ENCODE peak calls at places on chromosome 1, in five cellular contexts. O, G, C, M and X are unnamed samples.

GRCh38 chr1:213749558-213749957 is 238.2 kb upstream of the PROX1 start:
- DNase-seq in C (no peak), M (no peak), G (no peak), O (no peak), X (no peak)

GRCh38 chr1:173504268-173504667 is 27.1 kb downstream of the PRDX6 start:
- DNase-seq in C (no peak), M (no peak), O (no peak), G (no peak), X (no peak)

GRCh38 chr1:24643362-24644346 is 552 bp downstream of the SRRM1 start:
- DNase-seq in M (no peak), C (peak; percentile 35), G (no peak), O (peak; percentile 88), X (no peak)

GRCh38 chr1:178023181-178023618 is 53.3 kb upstream of the SEC16B start:
- DNase-seq in C (no peak), G (no peak), O (no peak), M (no peak), X (no peak)

GRCh38 chr1:10160173-10160572 is 50.2 kb upstream of the KIF1B start:
- DNase-seq in M (no peak), G (no peak), O (no peak), C (no peak), X (no peak)

GRCh38 chr1:24558902-24559791 is 3.3 kb downstream of the NCMAP start:
- DNase-seq in O (peak; percentile 87), G (no peak), M (no peak), C (peak; percentile 89), X (no peak)

GRCh38 chr1:230124187-230125128 is 57.4 kb downstream of the GALNT2 start:
- DNase-seq in G (no peak), M (no peak), O (no peak), C (no peak), X (no peak)

GRCh38 chr1:16967095-16967567 is 13.3 kb downstream of the MFAP2 start:
- DNase-seq in C (no peak), G (no peak), O (no peak), M (peak; percentile 88), X (peak; percentile 66)

GRCh38 chr1:1116701-1117468 is 996 bp upstream of the C1orf159 start:
- DNase-seq in O (peak; percentile 85), M (no peak), C (no peak), G (peak; percentile 70), X (peak; percentile 32)

GRCh38 chr1:225329041-225329440 is 98.8 kb downstream of the LBR start:
- DNase-seq in M (no peak), G (no peak), O (no peak), C (no peak), X (no peak)

GRCh38 chr1:221886311-221887090 is 144.6 kb upstream of the DUSP10 start:
- DNase-seq in O (no peak), C (no peak), M (no peak), G (no peak), X (no peak)

GRCh38 chr1:240086726-240087125 is 5.0 kb upstream of the FMN2 start:
- DNase-seq in M (no peak), C (no peak), O (no peak), G (no peak), X (no peak)

GRCh38 chr1:36528361-36529349 is 45.9 kb upstream of the CSF3R start:
- DNase-seq in G (peak; percentile 28), C (no peak), O (no peak), M (no peak), X (no peak)

GRCh38 chr1:227927971-227928741 is 19.6 kb downstream of the WNT9A start:
- DNase-seq in G (no peak), C (no peak), M (no peak), O (peak; percentile 36), X (no peak)

GRCh38 chr1:238404921-238405320 is 514.2 kb upstream of the ZP4 start:
- DNase-seq in O (no peak), M (no peak), G (no peak), C (no peak), X (no peak)

GRCh38 chr1:221788466-221788865 is 46.6 kb upstream of the DUSP10 start:
- DNase-seq in C (no peak), G (no peak), M (no peak), O (no peak), X (no peak)

GRCh38 chr1:201014816-201015200 is 8.7 kb downstream of the KIF21B start:
- DNase-seq in G (no peak), M (no peak), C (no peak), O (no peak), X (no peak)

GRCh38 chr1:231929311-231929710 is 302.7 kb downstream of the DISC1 start:
- DNase-seq in O (no peak), C (no peak), M (no peak), G (no peak), X (no peak)

GRCh38 chr1:119818181-119818580 is 6.9 kb upstream of the REG4 start:
- DNase-seq in C (no peak), M (no peak), G (no peak), O (no peak), X (no peak)

GRCh38 chr1:183515002-183515689 is 42.8 kb downstream of the SMG7 start:
- DNase-seq in M (no peak), O (no peak), G (no peak), C (no peak), X (no peak)

GRCh38 chr1:203584040-203584439 is 42.6 kb upstream of the ATP2B4 start:
- DNase-seq in O (no peak), M (no peak), G (no peak), C (no peak), X (peak; percentile 49)

GRCh38 chr1:48061162-48062136 is 64.3 kb upstream of the TRABD2B start:
- DNase-seq in C (no peak), G (no peak), M (peak; percentile 25), O (no peak), X (peak; percentile 26)

GRCh38 chr1:6033986-6034749 is 11.5 kb upstream of the KCNAB2 start:
- DNase-seq in C (peak; percentile 51), G (no peak), O (no peak), M (no peak), X (no peak)

GRCh38 chr1:168932539-168932938 is 174.0 kb upstream of the ATP1B1 start:
- DNase-seq in M (no peak), C (no peak), G (no peak), O (no peak), X (no peak)

GRCh38 chr1:224644553-224645154 is 28.5 kb downstream of the CNIH3 start:
- DNase-seq in M (peak; percentile 35), C (no peak), O (no peak), G (no peak), X (no peak)

GRCh38 chr1:6157528-6158174 is 22.5 kb downstream of the CHD5 start:
- DNase-seq in C (no peak), M (no peak), G (no peak), O (no peak), X (no peak)

GRCh38 chr1:16298653-16299052 is 53.6 kb downstream of the FBXO42 start:
- DNase-seq in G (no peak), O (no peak), M (peak; percentile 42), C (peak; percentile 24), X (no peak)

GRCh38 chr1:26696191-26696644 is 403 bp downstream of the ARID1A start:
- DNase-seq in G (peak; percentile 74), M (no peak), C (no peak), O (peak; percentile 84), X (peak; percentile 31)

GRCh38 chr1:219322766-219323165 is 149.1 kb downstream of the LYPLAL1 start:
- DNase-seq in G (no peak), C (no peak), O (no peak), M (no peak), X (no peak)

DNA sequence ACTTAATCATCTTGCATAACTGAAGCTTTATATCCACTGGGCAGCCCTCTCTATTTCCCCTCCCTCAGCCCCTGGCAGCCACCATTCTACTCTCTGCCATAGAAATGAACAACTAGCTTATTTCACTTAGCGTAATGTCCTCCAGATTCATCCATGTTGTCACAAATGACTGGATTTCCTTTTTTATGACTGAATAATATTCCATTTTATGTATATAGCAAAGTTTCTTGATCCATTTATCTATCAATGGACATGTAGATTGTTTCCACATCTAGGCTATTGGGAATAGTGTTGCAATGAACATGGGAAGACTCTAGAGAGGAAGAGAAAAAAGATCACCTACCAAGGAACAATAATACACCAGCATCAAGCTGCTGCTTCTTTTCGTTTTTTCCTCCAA is 32.1 kb upstream of the EEIG2 start:
- DNase-seq in G (no peak), M (no peak), C (no peak), O (no peak), X (no peak)
- TF ChIP-seq CTCF in G (no peak), M (no peak), C (no peak), O (no peak), X (no peak)

DNA sequence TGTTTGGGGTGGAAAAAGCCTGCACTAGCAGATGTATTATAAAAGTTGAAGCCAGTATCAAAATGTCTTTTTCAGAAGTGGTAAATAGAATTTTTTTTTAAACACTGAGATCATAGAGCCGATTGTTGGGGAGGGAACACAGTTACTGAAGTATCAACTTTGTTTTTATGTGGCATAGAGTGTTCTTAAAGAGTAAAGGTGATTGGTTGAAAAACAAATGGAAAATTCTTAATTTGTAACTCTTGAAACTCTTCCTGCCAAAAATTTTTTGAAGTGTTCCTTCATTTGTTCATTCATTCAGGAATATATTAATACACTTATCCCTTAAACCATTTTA is 83.3 kb downstream of the DISP1 start:
- DNase-seq in M (no peak), G (no peak), C (no peak), O (no peak), X (no peak)
- H3K4me3 ChIP-seq in M (no peak overlapping the region), G (no peak overlapping the region), C (no peak overlapping the region), O (no peak overlapping the region), X (no peak overlapping the region)

DNA sequence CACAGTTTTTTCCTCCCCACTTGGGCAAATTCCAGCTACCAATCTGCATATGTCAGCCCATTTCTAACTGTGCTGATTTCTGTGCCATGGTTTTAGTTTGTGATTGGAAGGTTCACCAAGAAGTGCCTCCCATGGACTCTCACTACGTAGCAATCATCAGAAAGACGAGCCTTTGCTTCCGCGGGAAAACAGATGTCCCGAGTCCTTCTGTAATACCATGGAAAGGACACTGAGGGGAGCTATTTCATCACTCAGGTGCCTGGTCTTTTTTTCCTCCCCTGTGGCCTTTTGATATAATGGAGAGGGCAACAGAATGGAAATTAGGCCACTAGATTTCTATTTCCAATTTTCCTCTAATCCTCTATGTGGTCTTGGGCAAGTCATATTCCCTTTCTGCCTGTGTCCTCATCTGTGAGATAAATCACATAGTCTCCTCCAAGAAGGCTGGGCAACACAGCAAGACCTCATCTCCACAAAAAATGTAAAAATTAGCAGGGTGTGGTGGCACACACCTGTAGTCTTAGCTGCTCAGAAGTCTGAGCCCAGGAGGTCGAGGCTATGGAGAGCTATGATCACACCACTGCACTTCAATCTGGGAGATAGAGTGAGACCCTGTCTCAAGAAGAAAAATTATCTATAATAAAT is 24.8 kb downstream of the LEMD1 start:
- DNase-seq in G (no peak), O (no peak), C (no peak), M (peak; percentile 44), X (no peak)
- H3K27ac ChIP-seq in G (no peak overlapping the region), O (no peak overlapping the region), C (no peak overlapping the region), M (no peak overlapping the region), X (no peak overlapping the region)

GRCh38 chr1:4674676-4675075 is 20.3 kb downstream of the AJAP1 start:
- DNase-seq in M (no peak), O (peak; percentile 29), C (no peak), G (no peak), X (no peak)

GRCh38 chr1:4674117-4674516 is 19.7 kb downstream of the AJAP1 start:
- DNase-seq in G (no peak), C (no peak), M (no peak), O (peak; percentile 22), X (no peak)

GRCh38 chr1:4675454-4676186 is 21.2 kb downstream of the AJAP1 start:
- DNase-seq in O (peak; percentile 39), G (no peak), C (no peak), M (no peak), X (no peak)

GRCh38 chr1:4671828-4672227 is 17.4 kb downstream of the AJAP1 start:
- DNase-seq in C (no peak), G (no peak), O (no peak), M (no peak), X (no peak)

GRCh38 chr1:4673494-4673893 is 19.1 kb downstream of the AJAP1 start:
- DNase-seq in G (no peak), C (no peak), M (no peak), O (peak; percentile 16), X (no peak)
- TF ChIP-seq CTCF in G (no peak), C (no peak), M (no peak), O (no peak), X (no peak)